ENCODE peak calls at places on chromosomes 3 and 15, in nine cellular contexts. O is hippocampal formation; E is trophoblast cell; K is posterior vena cava; N is globus pallidus; I is left cardiac atrium; F is activated CD4-positive, alpha-beta T cell treated with anti-CD3 and anti-CD28 coated beads for 1 hour; R is naive thymus-derived CD8-positive, alpha-beta T cell; B is omental fat pad. S is an unnamed sample.

GRCh38 chr3:141632779-141633374 is 105.2 kb upstream of the RNF7 start:
- DNase-seq in O (no peak), E (no peak), K (no peak), N (no peak), I (no peak), F (no peak), R (no peak), B (no peak), S (no peak)

GRCh38 chr3:42665050-42665878 is 11.8 kb downstream of the ZBTB47 start:
- DNase-seq in O (no peak), E (no peak), K (peak; percentile 74), N (no peak), I (no peak), F (no peak), R (no peak), B (no peak), S (no peak)

GRCh38 chr3:47010050-47010712 is 30.7 kb downstream of the NBEAL2 start:
- DNase-seq in O (no peak), E (no peak), K (no peak), N (no peak), I (peak; percentile 26), F (no peak), R (no peak), B (no peak), S (no peak)

GRCh38 chr15:29136815-29137214 is 132.8 kb downstream of the NSMCE3 start:
- DNase-seq in O (no peak), E (no peak), K (peak; percentile 49), N (no peak), I (no peak), F (no peak), R (no peak), B (no peak), S (no peak)

GRCh38 chr3:187610926-187611545 is 59.2 kb downstream of the SST start:
- DNase-seq in O (no peak), E (no peak), K (no peak), N (no peak), I (no peak), F (no peak), R (no peak), B (no peak), S (no peak)

GRCh38 chr3:43497405-43497804 is 124.4 kb downstream of the ANO10 start:
- DNase-seq in O (no peak), E (no peak), K (no peak), N (no peak), I (no peak), F (no peak), R (no peak), B (no peak), S (no peak)

GRCh38 chr3:133274477-133274876 is 125.4 kb upstream of the BFSP2 start:
- DNase-seq in O (no peak), E (no peak), K (no peak), N (no peak), I (no peak), F (no peak), R (no peak), B (no peak), S (no peak)

GRCh38 chr3:46695177-46695961 is 1.9 kb upstream of the ALS2CL start:
- DNase-seq in O (peak; percentile 11), E (peak; percentile 41), K (peak; percentile 90), N (peak; percentile 26), I (peak; percentile 78), F (peak; percentile 27), R (peak; percentile 39), B (peak; percentile 34), S (peak; percentile 57)

GRCh38 chr3:47194994-47195393 is 31.1 kb upstream of the SETD2 start:
- DNase-seq in O (no peak), E (no peak), K (no peak), N (no peak), I (no peak), F (no peak), R (no peak), B (no peak), S (no peak)

GRCh38 chr3:192928720-192929119 is 11.1 kb upstream of the MB21D2 start:
- DNase-seq in O (no peak), E (no peak), K (no peak), N (no peak), I (no peak), F (no peak), R (no peak), B (no peak), S (no peak)

GRCh38 chr3:181752202-181752671 is 40.5 kb downstream of the SOX2 start:
- DNase-seq in O (peak; percentile 52), E (no peak), K (no peak), N (peak; percentile 95), I (no peak), F (no peak), R (no peak), B (no peak), S (no peak)

GRCh38 chr3:122199552-122199951 is 16.1 kb downstream of the CASR start:
- DNase-seq in O (no peak), E (no peak), K (no peak), N (no peak), I (no peak), F (no peak), R (no peak), B (no peak), S (no peak)

GRCh38 chr15:33915571-33916407 is 52.5 kb upstream of the CHRM5 start:
- DNase-seq in O (no peak), E (peak; percentile 56), K (no peak), N (no peak), I (no peak), F (no peak), R (no peak), B (no peak), S (no peak)

S was measured in activated T-cell treated with anti-CD3 and anti-CD28 coated beads, Interleukin-2, amount 50 U/mL, for 1 hour.